ENCODE peak calls at places on chromosome 13, in eight cellular contexts. F, A, O, Y, I, B, V and K are unnamed samples.

GRCh38 chr13:51614350-51614786 is 30.1 kb downstream of the WDFY2 start:
- DNase-seq in F (no peak), A (no peak), O (peak; percentile 39), Y (no peak), I (peak; percentile 61), B (peak; percentile 46), V (peak; percentile 11), K (no peak)

GRCh38 chr13:57932071-57932470 is 300.5 kb downstream of the PCDH17 start:
- DNase-seq in F (no peak), A (no peak), O (no peak), Y (no peak), I (no peak), B (no peak), V (no peak), K (no peak)

GRCh38 chr13:90553167-90553566 is 794.3 kb upstream of the MIR17HG start:
- DNase-seq in F (no peak), A (no peak), O (no peak), Y (no peak), I (no peak), B (no peak), V (no peak), K (no peak)

GRCh38 chr13:110922506-110922905 is 7.6 kb upstream of the ANKRD10 start:
- DNase-seq in F (no peak), A (no peak), O (no peak), Y (no peak), I (no peak), B (no peak), V (no peak), K (no peak)

GRCh38 chr13:30856004-30856790 is 49.9 kb upstream of the MEDAG start:
- DNase-seq in F (no peak), A (no peak), O (no peak), Y (no peak), I (no peak), B (no peak), V (no peak), K (no peak)

GRCh38 chr13:104008571-104009435 is 942.6 kb upstream of the SLC10A2 start:
- DNase-seq in F (no peak), A (no peak), O (no peak), Y (no peak), I (no peak), B (no peak), V (no peak), K (no peak)

GRCh38 chr13:25879466-25879865 is 172.3 kb downstream of the SHISA2 start:
- DNase-seq in F (no peak), A (no peak), O (no peak), Y (no peak), I (no peak), B (no peak), V (no peak), K (no peak)

GRCh38 chr13:40254394-40254793 is 412.0 kb downstream of the FOXO1 start:
- DNase-seq in F (no peak), A (no peak), O (no peak), Y (no peak), I (no peak), B (no peak), V (no peak), K (no peak)

GRCh38 chr13:105920375-105920774 is 615.1 kb downstream of the EFNB2 start:
- DNase-seq in F (peak; percentile 64), A (no peak), O (no peak), Y (peak; percentile 88), I (no peak), B (no peak), V (no peak), K (no peak)

GRCh38 chr13:40540707-40541044 is 125.8 kb downstream of the FOXO1 start:
- DNase-seq in F (no peak), A (no peak), O (no peak), Y (no peak), I (no peak), B (no peak), V (no peak), K (no peak)

GRCh38 chr13:98450012-98450411 is 126.9 kb downstream of the STK24 start:
- DNase-seq in F (no peak), A (no peak), O (no peak), Y (no peak), I (no peak), B (no peak), V (no peak), K (no peak)

GRCh38 chr13:28204690-28205443 is 66.5 kb downstream of the PAN3 start:
- DNase-seq in F (no peak), A (no peak), O (no peak), Y (no peak), I (no peak), B (peak; percentile 25), V (no peak), K (peak; percentile 16)

GRCh38 chr13:33249066-33249465 is 36.5 kb downstream of the STARD13 start:
- DNase-seq in F (no peak), A (no peak), O (no peak), Y (no peak), I (no peak), B (no peak), V (no peak), K (no peak)

GRCh38 chr13:43042410-43042921 is 19.1 kb downstream of the DNAJC15 start:
- DNase-seq in F (no peak), A (no peak), O (no peak), Y (no peak), I (no peak), B (no peak), V (no peak), K (no peak)

GRCh38 chr13:112771877-112772538 is 82.2 kb downstream of the ATP11A start:
- DNase-seq in F (no peak), A (no peak), O (no peak), Y (no peak), I (peak; percentile 48), B (no peak), V (no peak), K (no peak)

GRCh38 chr13:32426981-32427851 is 714 bp downstream of the N4BP2L1 start:
- DNase-seq in F (no peak), A (peak; percentile 39), O (peak; percentile 65), Y (peak; percentile 74), I (peak; percentile 77), B (peak; percentile 62), V (peak; percentile 62), K (peak; percentile 56)

GRCh38 chr13:23673354-23673753 is 103.1 kb downstream of the TNFRSF19 start:
- DNase-seq in F (peak; percentile 13), A (no peak), O (no peak), Y (no peak), I (peak; percentile 24), B (no peak), V (no peak), K (no peak)

GRCh38 chr13:51380269-51380668 is 40.8 kb downstream of the SERPINE3 start:
- DNase-seq in F (peak; percentile 31), A (no peak), O (no peak), Y (no peak), I (peak; percentile 31), B (no peak), V (no peak), K (no peak)

GRCh38 chr13:51643882-51644281 is 59.6 kb downstream of the WDFY2 start:
- DNase-seq in F (peak; percentile 73), A (no peak), O (no peak), Y (no peak), I (no peak), B (no peak), V (no peak), K (no peak)

DNA sequence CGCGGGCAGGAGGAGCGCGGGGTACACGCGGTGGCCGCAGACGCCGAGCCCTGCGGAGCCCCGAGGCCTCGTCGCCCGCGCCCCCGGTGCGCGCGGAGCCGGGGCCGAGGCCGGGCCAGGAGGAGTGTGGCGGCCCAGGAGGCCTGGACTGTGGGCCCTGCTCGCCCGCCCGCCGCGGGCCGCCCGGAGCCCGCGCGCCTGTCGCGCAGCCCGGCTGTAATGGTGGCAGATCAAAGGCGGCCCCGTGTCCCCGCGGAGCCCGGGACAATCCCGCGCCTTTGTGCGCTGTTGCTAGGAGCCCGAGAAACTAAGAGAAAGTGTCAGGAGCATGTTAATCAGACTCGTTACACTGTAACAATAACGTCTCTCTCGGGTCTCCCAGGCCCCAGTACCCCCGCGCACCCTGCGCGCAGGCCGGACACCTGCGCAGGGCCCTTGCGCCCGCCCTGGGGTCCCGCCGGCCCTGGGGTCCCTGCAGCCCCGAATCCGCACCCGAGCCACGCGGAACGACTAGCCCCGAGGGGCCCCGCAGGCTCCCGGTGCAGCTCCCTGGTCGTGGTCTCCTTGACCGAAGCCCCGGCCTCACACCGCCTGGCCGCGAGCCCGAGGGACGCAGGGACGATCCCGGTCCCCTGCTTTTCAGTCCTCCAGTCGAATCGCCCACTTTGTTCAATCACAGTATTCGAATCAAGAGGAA is 75.4 kb downstream of the ZIC5 start:
- DNase-seq in F (no peak), A (no peak), O (no peak), Y (peak; percentile 80), I (no peak), B (peak; percentile 33), V (no peak), K (no peak)
- TF ChIP-seq CTCF in F (no peak), A (no peak), O (no peak), Y (no peak), I (no peak), B (no peak), V (no peak), K (no peak)

GRCh38 chr13:29454931-29455481 is 140.5 kb downstream of the SLC7A1 start:
- DNase-seq in F (peak; percentile 71), A (no peak), O (no peak), Y (peak; percentile 11), I (no peak), B (peak; percentile 53), V (no peak), K (peak; percentile 47)
- TF ChIP-seq CTCF in F (no peak), A (no peak), O (no peak), Y (peak; percentile 42), I (peak; percentile 10), B (peak; percentile 67), V (peak; percentile 30), K (peak; percentile 66)

DNA sequence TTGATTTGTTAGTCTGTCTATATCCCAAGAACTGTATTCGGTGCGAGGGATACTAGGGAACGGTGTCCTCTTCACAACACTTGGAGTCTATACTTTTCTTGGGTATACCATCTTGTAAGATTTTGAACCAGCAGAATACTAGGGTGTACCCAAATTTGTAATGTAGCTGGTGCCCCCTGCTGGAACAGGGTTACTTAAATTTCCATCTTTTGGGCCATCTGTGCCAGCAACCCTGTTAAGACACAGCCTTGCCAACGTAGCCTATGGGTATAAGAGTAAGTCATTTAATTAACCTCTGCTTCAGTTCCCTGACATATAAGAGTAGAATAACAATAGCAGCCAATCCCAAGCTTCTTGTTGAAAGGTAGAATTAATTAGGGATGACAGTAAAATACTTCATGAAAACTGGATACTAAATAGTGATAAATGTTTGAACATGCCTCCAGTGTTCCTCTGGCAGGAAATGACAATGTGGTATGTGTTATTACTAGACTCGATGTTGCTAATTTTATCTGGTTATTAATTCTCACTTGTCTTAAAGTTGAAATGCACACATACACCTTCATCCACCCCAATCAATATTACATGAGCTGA is 607.6 kb downstream of the FGF9 start:
- DNase-seq in F (peak; percentile 2), A (peak; percentile 64), O (peak; percentile 71), Y (peak; percentile 73), I (peak; percentile 74), B (peak; percentile 40), V (peak; percentile 51), K (peak; percentile 33)
- TF ChIP-seq CTCF in F (no peak), A (peak; percentile 40), O (peak; percentile 44), Y (peak; percentile 63), I (peak; percentile 68), B (peak; percentile 29), V (peak; percentile 71), K (peak; percentile 63)

GRCh38 chr13:36850790-36851438 is 31.9 kb downstream of the RFXAP start:
- DNase-seq in F (no peak), A (no peak), O (no peak), Y (peak; percentile 41), I (no peak), B (no peak), V (no peak), K (no peak)
- TF ChIP-seq CTCF in F (no peak), A (no peak), O (no peak), Y (peak; percentile 62), I (no peak), B (no peak), V (no peak), K (peak; percentile 16)

GRCh38 chr13:95530178-95530577 is 22.3 kb upstream of the CLDN10 start:
- DNase-seq in F (peak; percentile 73), A (no peak), O (no peak), Y (no peak), I (peak; percentile 70), B (no peak), V (no peak), K (no peak)
- TF ChIP-seq CTCF in F (peak; percentile 8), A (no peak), O (no peak), Y (no peak), I (peak; percentile 19), B (no peak), V (no peak), K (no peak)